ENCODE peak calls at places on chromosomes 5 and 9, in seven cellular contexts. A is spleen, M is gastrocnemius medialis, F is adrenal gland, G is uterus, Z is body of pancreas, Y is NB4. I is an unnamed sample.

GRCh38 chr5:179131886-179132585 is 71.9 kb downstream of the ZNF354C start:
- DNase-seq in Z (no peak), M (no peak), F (no peak), Y (no peak), A (peak; percentile 60), G (no peak), I (no peak)

GRCh38 chr9:115008536-115008935 is 78.1 kb upstream of the TNFSF8 start:
- DNase-seq in A (no peak), Y (peak; percentile 54), Z (no peak), M (no peak), G (no peak), F (no peak), I (no peak)

GRCh38 chr9:126131066-126132010 is 195.3 kb upstream of the MVB12B start:
- DNase-seq in F (peak; percentile 20), M (no peak), G (no peak), Z (no peak), A (peak; percentile 9), Y (no peak), I (peak; percentile 15)

GRCh38 chr5:141958113-141958512 is at the start of gene PCDH12:
- DNase-seq in F (peak; percentile 74), A (peak; percentile 83), G (no peak), M (no peak), Y (peak; percentile 39), Z (no peak), I (no peak)

GRCh38 chr9:30925635-30926034 is 1458.8 kb upstream of the ACO1 start:
- DNase-seq in Y (no peak), M (no peak), Z (no peak), G (no peak), A (no peak), F (no peak), I (no peak)

GRCh38 chr5:1665803-1666202 is 133.8 kb downstream of the MRPL36 start:
- DNase-seq in Z (no peak), Y (no peak), G (no peak), M (no peak), F (no peak), A (no peak), I (no peak)

GRCh38 chr5:57676228-57677098 is 193.9 kb upstream of the ACTBL2 start:
- DNase-seq in M (no peak), G (no peak), Y (no peak), F (no peak), Z (no peak), A (no peak), I (no peak)

GRCh38 chr9:37961346-37961745 is 57.4 kb upstream of the SLC25A51 start:
- DNase-seq in Y (peak; percentile 74), Z (no peak), M (no peak), F (no peak), G (no peak), A (no peak), I (no peak)

GRCh38 chr5:37520811-37521210 is 141.7 kb downstream of the WDR70 start:
- DNase-seq in Z (no peak), G (no peak), F (no peak), M (no peak), Y (no peak), A (no peak), I (no peak)

GRCh38 chr5:134003064-134003956 is 1.5 kb downstream of the VDAC1 start:
- DNase-seq in G (no peak), F (no peak), Y (peak; percentile 48), Z (no peak), A (peak; percentile 66), M (no peak), I (no peak)

GRCh38 chr5:39713224-39713911 is 288.6 kb upstream of the DAB2 start:
- DNase-seq in F (no peak), Z (no peak), G (no peak), A (no peak), Y (peak; percentile 90), M (peak; percentile 21), I (no peak)

GRCh38 chr9:134683714-134684374 is 42.2 kb downstream of the COL5A1 start:
- DNase-seq in Y (no peak), M (no peak), A (peak; percentile 51), G (no peak), F (no peak), Z (no peak), I (no peak)

GRCh38 chr9:134681061-134681661 is 39.6 kb downstream of the COL5A1 start:
- DNase-seq in M (no peak), A (peak; percentile 54), Z (no peak), Y (no peak), G (no peak), F (no peak), I (no peak)

GRCh38 chr9:134684375-134684723 is 42.7 kb downstream of the COL5A1 start:
- DNase-seq in Y (no peak), M (no peak), G (no peak), Z (no peak), F (no peak), A (no peak), I (no peak)

GRCh38 chr9:134682026-134682425 is 40.4 kb downstream of the COL5A1 start:
- DNase-seq in G (no peak), M (no peak), Z (no peak), F (no peak), A (peak; percentile 55), Y (no peak), I (no peak)

GRCh38 chr9:134682651-134683364 is 41.2 kb downstream of the COL5A1 start:
- DNase-seq in M (no peak), F (no peak), Z (no peak), A (peak; percentile 47), G (no peak), Y (no peak), I (no peak)
- TF ChIP-seq POLR2A in M (no peak), F (no peak), Z (no peak), A (no peak), G (no peak), Y (no peak), I (no peak)

GRCh38 chr9:95512751-95513120 is 4.0 kb downstream of the PTCH1 start:
- DNase-seq in F (no peak), G (no peak), A (no peak), Y (peak; percentile 81), Z (no peak), M (no peak), I (no peak)
- H3K4me3 ChIP-seq in F (peak overlapping the region; percentile 95), G (no peak overlapping the region), A (no peak overlapping the region), Y (peak overlapping the region; percentile 71), Z (no peak overlapping the region), M (no peak overlapping the region), I (peak overlapping the region; percentile 78)

GRCh38 chr9:91849694-91850093 is 100.3 kb downstream of the ROR2 start:
- DNase-seq in M (no peak), A (no peak), G (no peak), Y (no peak), Z (no peak), F (no peak), I (no peak)

GRCh38 chr9:91847576-91847975 is 102.5 kb downstream of the ROR2 start:
- DNase-seq in Y (no peak), F (peak; percentile 51), M (no peak), A (peak; percentile 59), Z (no peak), G (peak; percentile 63), I (peak; percentile 15)

GRCh38 chr9:91844656-91845291 is 105.3 kb downstream of the ROR2 start:
- DNase-seq in Y (no peak), M (no peak), G (no peak), A (peak; percentile 57), F (peak; percentile 35), Z (no peak), I (peak; percentile 16)

GRCh38 chr9:91845839-91846238 is 104.2 kb downstream of the ROR2 start:
- DNase-seq in Y (peak; percentile 28), A (peak; percentile 48), F (peak; percentile 46), M (no peak), G (no peak), Z (no peak), I (peak; percentile 22)

GRCh38 chr9:91848146-91848545 is 101.9 kb downstream of the ROR2 start:
- DNase-seq in F (peak; percentile 21), Z (no peak), M (no peak), G (no peak), Y (no peak), A (no peak), I (no peak)
- TF ChIP-seq POLR2A in F (no peak), Z (no peak), M (no peak), G (no peak), Y (no peak), A (no peak), I (no peak)

GRCh38 chr9:131731237-131731995 is 8.5 kb downstream of the RAPGEF1 start:
- DNase-seq in Z (no peak), M (no peak), Y (no peak), F (no peak), G (no peak), A (no peak), I (no peak)
- H3K4me3 ChIP-seq in Z (no peak overlapping the region), M (peak overlapping the region; percentile 7), Y (no peak overlapping the region), F (no peak overlapping the region), G (no peak overlapping the region), A (peak overlapping the region; percentile 52), I (no peak overlapping the region)

DNA sequence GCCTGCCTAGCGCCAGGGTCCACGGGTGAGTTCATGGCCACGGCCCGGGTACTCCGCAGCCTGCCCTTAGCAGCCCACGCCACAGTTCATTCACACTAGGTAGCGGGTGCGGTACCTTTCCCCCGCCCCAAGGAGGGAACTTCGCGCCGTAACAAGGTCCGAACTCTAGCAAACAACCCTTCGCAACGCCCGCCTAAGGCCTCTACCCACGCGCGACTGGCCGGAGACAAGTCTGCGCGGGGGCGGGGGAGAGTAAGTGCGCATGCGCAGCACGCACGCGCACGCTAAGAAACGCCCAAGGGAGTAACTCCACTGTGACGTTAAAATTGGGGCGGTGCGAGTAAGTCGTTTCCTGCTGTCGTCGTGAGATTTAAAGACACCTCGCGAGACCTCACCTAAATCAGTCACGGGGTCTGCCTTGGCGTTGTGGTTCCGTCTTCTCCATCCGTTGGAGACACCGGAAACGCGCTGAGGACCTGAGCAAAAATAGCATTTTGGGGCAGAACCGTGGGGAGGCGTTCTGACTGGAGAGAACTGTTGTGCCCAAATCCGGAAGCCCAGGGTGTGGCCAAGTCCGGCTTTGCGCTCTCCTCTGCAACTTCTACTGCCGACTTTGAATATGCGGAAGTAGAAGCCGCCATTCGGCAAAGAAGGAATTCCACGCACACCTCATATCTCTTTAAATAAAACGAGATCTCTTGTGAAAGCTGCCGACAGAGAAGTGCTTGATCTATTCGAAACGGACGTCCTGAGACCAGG is at the start of gene RAPGEF6:
- DNase-seq in F (peak; percentile 100), M (peak; percentile 99), G (peak; percentile 97), Z (peak; percentile 98), Y (peak; percentile 100), A (peak; percentile 98), I (peak; percentile 98)
- TF ChIP-seq POLR2A in F (peak; percentile 96), M (peak; percentile 87), G (peak; percentile 86), Z (peak; percentile 96), Y (peak; percentile 80), A (peak; percentile 36), I (peak; percentile 76)

DNA sequence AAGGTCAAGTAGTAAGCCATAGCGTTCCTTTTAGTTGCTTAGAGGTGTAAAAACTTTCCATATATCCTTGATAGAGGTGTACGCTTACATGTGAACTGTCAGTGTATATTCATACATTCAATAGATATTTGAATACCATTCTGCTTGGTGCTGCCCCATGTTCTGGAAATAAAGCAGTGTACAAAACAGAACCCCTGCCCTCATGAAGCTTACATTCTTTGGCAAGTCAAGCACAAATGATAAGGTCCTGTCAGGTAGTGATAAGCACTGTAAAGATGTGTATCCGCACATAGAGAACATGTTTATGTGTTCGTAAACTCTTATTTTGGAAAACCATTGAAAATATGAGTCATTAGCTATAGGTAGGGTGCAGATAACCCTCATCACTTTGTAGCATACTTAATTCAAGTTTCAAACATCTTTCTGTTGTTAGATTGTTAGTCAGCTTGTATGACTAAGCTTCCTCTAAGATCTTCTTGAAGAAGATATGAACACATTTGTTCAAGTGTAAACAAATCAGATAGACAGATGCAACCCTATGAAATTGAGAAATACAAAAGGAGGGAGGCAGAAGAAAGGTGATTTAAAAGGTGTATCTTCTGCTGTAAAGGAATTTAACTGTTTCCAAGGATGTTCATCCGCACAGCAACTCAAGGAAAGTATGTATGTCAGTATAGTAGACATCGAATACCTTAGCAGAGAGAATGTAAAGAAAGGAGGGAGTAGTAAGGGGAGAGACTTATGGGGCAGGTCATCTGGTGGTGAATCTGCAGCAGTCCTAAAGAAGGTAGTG is 1.6 kb downstream of the GTF3C4 start:
- DNase-seq in G (no peak), M (no peak), F (no peak), A (no peak), Z (no peak), Y (peak; percentile 12), I (no peak)
- H3K4me3 ChIP-seq in G (no peak overlapping the region), M (peak overlapping the region; percentile 89), F (peak overlapping the region; percentile 77), A (peak overlapping the region; percentile 100), Z (no peak overlapping the region), Y (peak overlapping the region; percentile 86), I (peak overlapping the region; percentile 74)

I was measured in stomach.